ENCODE peak calls at places on chromosomes 12 and 14, in nine cellular contexts. One of them, this sample, is unnamed.

GRCh38 chr14:85122690-85123089 is 407.3 kb upstream of the FLRT2 start:
- DNase-seq in mucosa of descending colon: no peak
- DNase-seq in NCI-H510A treated with DMSO at 0.1 percent for 48 hours: peak
- DNase-seq in HepG2: no peak
- DNase-seq in GDM1: no peak
- DNase-seq in Right ventricle myocardium inferior: no peak
- DNase-seq in aorta: no peak
- DNase-seq in stimulated activated CD4-positive, alpha-beta T cell treated with anti-CD3 and anti-CD28 coated beads, Interleukin-4, amount 100 ng/mL, for 48 hours: no peak
- DNase-seq in hippocampal formation: no peak
- DNase-seq in this sample: no peak

GRCh38 chr12:26711072-26711471 is 121.9 kb downstream of the ITPR2 start:
- DNase-seq in mucosa of descending colon: no peak
- DNase-seq in NCI-H510A treated with DMSO at 0.1 percent for 48 hours: no peak
- DNase-seq in HepG2: no peak
- DNase-seq in GDM1: no peak
- DNase-seq in Right ventricle myocardium inferior: no peak
- DNase-seq in aorta: no peak
- DNase-seq in stimulated activated CD4-positive, alpha-beta T cell treated with anti-CD3 and anti-CD28 coated beads, Interleukin-4, amount 100 ng/mL, for 48 hours: no peak
- DNase-seq in hippocampal formation: no peak
- DNase-seq in this sample: no peak

GRCh38 chr14:101948666-101949205 is 15.6 kb upstream of the DYNC1H1 start:
- DNase-seq in mucosa of descending colon: peak
- DNase-seq in NCI-H510A treated with DMSO at 0.1 percent for 48 hours: no peak
- DNase-seq in HepG2: no peak
- DNase-seq in GDM1: no peak
- DNase-seq in Right ventricle myocardium inferior: no peak
- DNase-seq in aorta: no peak
- DNase-seq in stimulated activated CD4-positive, alpha-beta T cell treated with anti-CD3 and anti-CD28 coated beads, Interleukin-4, amount 100 ng/mL, for 48 hours: no peak
- DNase-seq in hippocampal formation: no peak
- DNase-seq in this sample: no peak

GRCh38 chr12:50742776-50743175 is 21.1 kb upstream of the ATF1 start:
- DNase-seq in mucosa of descending colon: no peak
- DNase-seq in NCI-H510A treated with DMSO at 0.1 percent for 48 hours: no peak
- DNase-seq in HepG2: no peak
- DNase-seq in GDM1: no peak
- DNase-seq in Right ventricle myocardium inferior: no peak
- DNase-seq in aorta: no peak
- DNase-seq in stimulated activated CD4-positive, alpha-beta T cell treated with anti-CD3 and anti-CD28 coated beads, Interleukin-4, amount 100 ng/mL, for 48 hours: no peak
- DNase-seq in hippocampal formation: no peak
- DNase-seq in this sample: no peak

GRCh38 chr14:38107216-38107631 is 100.5 kb upstream of the SSTR1 start:
- DNase-seq in mucosa of descending colon: no peak
- DNase-seq in NCI-H510A treated with DMSO at 0.1 percent for 48 hours: no peak
- DNase-seq in HepG2: no peak
- DNase-seq in GDM1: no peak
- DNase-seq in Right ventricle myocardium inferior: no peak
- DNase-seq in aorta: no peak
- DNase-seq in stimulated activated CD4-positive, alpha-beta T cell treated with anti-CD3 and anti-CD28 coated beads, Interleukin-4, amount 100 ng/mL, for 48 hours: no peak
- DNase-seq in hippocampal formation: no peak
- DNase-seq in this sample: no peak

GRCh38 chr12:54282949-54283593 is 2.5 kb downstream of the HNRNPA1 start:
- DNase-seq in mucosa of descending colon: peak
- DNase-seq in NCI-H510A treated with DMSO at 0.1 percent for 48 hours: no peak
- DNase-seq in HepG2: no peak
- DNase-seq in GDM1: no peak
- DNase-seq in Right ventricle myocardium inferior: no peak
- DNase-seq in aorta: peak
- DNase-seq in stimulated activated CD4-positive, alpha-beta T cell treated with anti-CD3 and anti-CD28 coated beads, Interleukin-4, amount 100 ng/mL, for 48 hours: peak
- DNase-seq in hippocampal formation: no peak
- DNase-seq in this sample: no peak

GRCh38 chr12:17097674-17098073 is 491.7 kb upstream of the LMO3 start:
- DNase-seq in mucosa of descending colon: no peak
- DNase-seq in NCI-H510A treated with DMSO at 0.1 percent for 48 hours: no peak
- DNase-seq in HepG2: no peak
- DNase-seq in GDM1: no peak
- DNase-seq in Right ventricle myocardium inferior: peak
- DNase-seq in aorta: no peak
- DNase-seq in stimulated activated CD4-positive, alpha-beta T cell treated with anti-CD3 and anti-CD28 coated beads, Interleukin-4, amount 100 ng/mL, for 48 hours: no peak
- DNase-seq in hippocampal formation: no peak
- DNase-seq in this sample: no peak

GRCh38 chr12:124228050-124228711 is 66.7 kb upstream of the RFLNA start:
- DNase-seq in mucosa of descending colon: no peak
- DNase-seq in NCI-H510A treated with DMSO at 0.1 percent for 48 hours: no peak
- DNase-seq in HepG2: no peak
- DNase-seq in GDM1: no peak
- DNase-seq in Right ventricle myocardium inferior: no peak
- DNase-seq in aorta: no peak
- DNase-seq in stimulated activated CD4-positive, alpha-beta T cell treated with anti-CD3 and anti-CD28 coated beads, Interleukin-4, amount 100 ng/mL, for 48 hours: no peak
- DNase-seq in hippocampal formation: no peak
- DNase-seq in this sample: no peak

GRCh38 chr12:110001596-110001995 is 2.4 kb downstream of the ANKRD13A start:
- DNase-seq in mucosa of descending colon: no peak
- DNase-seq in NCI-H510A treated with DMSO at 0.1 percent for 48 hours: no peak
- DNase-seq in HepG2: no peak
- DNase-seq in GDM1: no peak
- DNase-seq in Right ventricle myocardium inferior: no peak
- DNase-seq in aorta: no peak
- DNase-seq in stimulated activated CD4-positive, alpha-beta T cell treated with anti-CD3 and anti-CD28 coated beads, Interleukin-4, amount 100 ng/mL, for 48 hours: no peak
- DNase-seq in hippocampal formation: no peak
- DNase-seq in this sample: no peak

GRCh38 chr14:61640834-61641170 is 54.5 kb upstream of the HIF1A start:
- DNase-seq in mucosa of descending colon: no peak
- DNase-seq in NCI-H510A treated with DMSO at 0.1 percent for 48 hours: no peak
- DNase-seq in HepG2: no peak
- DNase-seq in GDM1: no peak
- DNase-seq in Right ventricle myocardium inferior: no peak
- DNase-seq in aorta: no peak
- DNase-seq in stimulated activated CD4-positive, alpha-beta T cell treated with anti-CD3 and anti-CD28 coated beads, Interleukin-4, amount 100 ng/mL, for 48 hours: no peak
- DNase-seq in hippocampal formation: no peak
- DNase-seq in this sample: no peak

GRCh38 chr14:69693145-69693544 is 73.8 kb upstream of the SRSF5 start:
- DNase-seq in mucosa of descending colon: peak
- DNase-seq in NCI-H510A treated with DMSO at 0.1 percent for 48 hours: peak
- DNase-seq in HepG2: no peak
- DNase-seq in GDM1: no peak
- DNase-seq in Right ventricle myocardium inferior: no peak
- DNase-seq in aorta: no peak
- DNase-seq in stimulated activated CD4-positive, alpha-beta T cell treated with anti-CD3 and anti-CD28 coated beads, Interleukin-4, amount 100 ng/mL, for 48 hours: no peak
- DNase-seq in hippocampal formation: no peak
- DNase-seq in this sample: no peak

GRCh38 chr14:68394113-68394718 is 398.7 kb downstream of the ZFP36L1 start:
- DNase-seq in mucosa of descending colon: no peak
- DNase-seq in NCI-H510A treated with DMSO at 0.1 percent for 48 hours: no peak
- DNase-seq in HepG2: no peak
- DNase-seq in GDM1: no peak
- DNase-seq in Right ventricle myocardium inferior: no peak
- DNase-seq in aorta: no peak
- DNase-seq in stimulated activated CD4-positive, alpha-beta T cell treated with anti-CD3 and anti-CD28 coated beads, Interleukin-4, amount 100 ng/mL, for 48 hours: no peak
- DNase-seq in hippocampal formation: no peak
- DNase-seq in this sample: no peak

GRCh38 chr14:33979613-33980276 is 28.9 kb upstream of the EGLN3 start:
- DNase-seq in mucosa of descending colon: no peak
- DNase-seq in NCI-H510A treated with DMSO at 0.1 percent for 48 hours: no peak
- DNase-seq in HepG2: no peak
- DNase-seq in GDM1: no peak
- DNase-seq in Right ventricle myocardium inferior: no peak
- DNase-seq in aorta: no peak
- DNase-seq in stimulated activated CD4-positive, alpha-beta T cell treated with anti-CD3 and anti-CD28 coated beads, Interleukin-4, amount 100 ng/mL, for 48 hours: no peak
- DNase-seq in hippocampal formation: no peak
- DNase-seq in this sample: no peak

GRCh38 chr14:104601786-104602185 is 2.8 kb downstream of the TMEM179 start:
- DNase-seq in mucosa of descending colon: no peak
- DNase-seq in NCI-H510A treated with DMSO at 0.1 percent for 48 hours: no peak
- DNase-seq in HepG2: no peak
- DNase-seq in GDM1: no peak
- DNase-seq in Right ventricle myocardium inferior: peak
- DNase-seq in aorta: no peak
- DNase-seq in stimulated activated CD4-positive, alpha-beta T cell treated with anti-CD3 and anti-CD28 coated beads, Interleukin-4, amount 100 ng/mL, for 48 hours: no peak
- DNase-seq in hippocampal formation: no peak
- DNase-seq in this sample: no peak

GRCh38 chr12:24815087-24815423 is 133.8 kb downstream of the BCAT1 start:
- DNase-seq in mucosa of descending colon: no peak
- DNase-seq in NCI-H510A treated with DMSO at 0.1 percent for 48 hours: no peak
- DNase-seq in HepG2: no peak
- DNase-seq in GDM1: no peak
- DNase-seq in Right ventricle myocardium inferior: no peak
- DNase-seq in aorta: no peak
- DNase-seq in stimulated activated CD4-positive, alpha-beta T cell treated with anti-CD3 and anti-CD28 coated beads, Interleukin-4, amount 100 ng/mL, for 48 hours: no peak
- DNase-seq in hippocampal formation: no peak
- DNase-seq in this sample: no peak

GRCh38 chr12:110932048-110932447 is 11.7 kb upstream of the MYL2 start:
- DNase-seq in mucosa of descending colon: no peak
- DNase-seq in NCI-H510A treated with DMSO at 0.1 percent for 48 hours: no peak
- DNase-seq in HepG2: no peak
- DNase-seq in GDM1: no peak
- DNase-seq in Right ventricle myocardium inferior: no peak
- DNase-seq in aorta: no peak
- DNase-seq in stimulated activated CD4-positive, alpha-beta T cell treated with anti-CD3 and anti-CD28 coated beads, Interleukin-4, amount 100 ng/mL, for 48 hours: no peak
- DNase-seq in hippocampal formation: no peak
- DNase-seq in this sample: no peak

GRCh38 chr12:5783274-5783920 is 161.7 kb downstream of the ANO2 start:
- DNase-seq in mucosa of descending colon: no peak
- DNase-seq in NCI-H510A treated with DMSO at 0.1 percent for 48 hours: no peak
- DNase-seq in HepG2: no peak
- DNase-seq in GDM1: no peak
- DNase-seq in Right ventricle myocardium inferior: no peak
- DNase-seq in aorta: no peak
- DNase-seq in stimulated activated CD4-positive, alpha-beta T cell treated with anti-CD3 and anti-CD28 coated beads, Interleukin-4, amount 100 ng/mL, for 48 hours: no peak
- DNase-seq in hippocampal formation: no peak
- DNase-seq in this sample: no peak

GRCh38 chr14:100841445-100842403 is 15.8 kb downstream of the MEG3 start:
- DNase-seq in mucosa of descending colon: no peak
- DNase-seq in NCI-H510A treated with DMSO at 0.1 percent for 48 hours: peak
- DNase-seq in HepG2: no peak
- DNase-seq in GDM1: no peak
- DNase-seq in Right ventricle myocardium inferior: peak
- DNase-seq in aorta: peak
- DNase-seq in stimulated activated CD4-positive, alpha-beta T cell treated with anti-CD3 and anti-CD28 coated beads, Interleukin-4, amount 100 ng/mL, for 48 hours: no peak
- DNase-seq in hippocampal formation: no peak
- DNase-seq in this sample: no peak

GRCh38 chr12:6182279-6182898 is 17.8 kb upstream of the CD9 start:
- DNase-seq in mucosa of descending colon: peak
- DNase-seq in NCI-H510A treated with DMSO at 0.1 percent for 48 hours: peak
- DNase-seq in HepG2: peak
- DNase-seq in GDM1: peak
- DNase-seq in Right ventricle myocardium inferior: no peak
- DNase-seq in aorta: peak
- DNase-seq in stimulated activated CD4-positive, alpha-beta T cell treated with anti-CD3 and anti-CD28 coated beads, Interleukin-4, amount 100 ng/mL, for 48 hours: no peak
- DNase-seq in hippocampal formation: peak
- DNase-seq in this sample: no peak

GRCh38 chr12:57868870-57869609 is 22.5 kb upstream of the CTDSP2 start:
- DNase-seq in mucosa of descending colon: no peak
- DNase-seq in NCI-H510A treated with DMSO at 0.1 percent for 48 hours: no peak
- DNase-seq in HepG2: no peak
- DNase-seq in GDM1: no peak
- DNase-seq in Right ventricle myocardium inferior: no peak
- DNase-seq in aorta: peak
- DNase-seq in stimulated activated CD4-positive, alpha-beta T cell treated with anti-CD3 and anti-CD28 coated beads, Interleukin-4, amount 100 ng/mL, for 48 hours: no peak
- DNase-seq in hippocampal formation: peak
- DNase-seq in this sample: no peak

GRCh38 chr12:69468237-69469026 is 1.8 kb upstream of the FRS2 start:
- DNase-seq in mucosa of descending colon: no peak
- DNase-seq in NCI-H510A treated with DMSO at 0.1 percent for 48 hours: no peak
- DNase-seq in HepG2: no peak
- DNase-seq in GDM1: no peak
- DNase-seq in Right ventricle myocardium inferior: no peak
- DNase-seq in aorta: no peak
- DNase-seq in stimulated activated CD4-positive, alpha-beta T cell treated with anti-CD3 and anti-CD28 coated beads, Interleukin-4, amount 100 ng/mL, for 48 hours: peak
- DNase-seq in hippocampal formation: no peak
- DNase-seq in this sample: no peak

GRCh38 chr12:69501154-69501895 is 31.1 kb downstream of the FRS2 start:
- DNase-seq in mucosa of descending colon: no peak
- DNase-seq in NCI-H510A treated with DMSO at 0.1 percent for 48 hours: no peak
- DNase-seq in HepG2: no peak
- DNase-seq in GDM1: no peak
- DNase-seq in Right ventricle myocardium inferior: no peak
- DNase-seq in aorta: no peak
- DNase-seq in stimulated activated CD4-positive, alpha-beta T cell treated with anti-CD3 and anti-CD28 coated beads, Interleukin-4, amount 100 ng/mL, for 48 hours: no peak
- DNase-seq in hippocampal formation: no peak
- DNase-seq in this sample: no peak

GRCh38 chr12:53046655-53047220 is 3.1 kb upstream of the TNS2 start:
- DNase-seq in mucosa of descending colon: peak
- DNase-seq in NCI-H510A treated with DMSO at 0.1 percent for 48 hours: peak
- DNase-seq in HepG2: peak
- DNase-seq in GDM1: no peak
- DNase-seq in Right ventricle myocardium inferior: peak
- DNase-seq in aorta: peak
- DNase-seq in stimulated activated CD4-positive, alpha-beta T cell treated with anti-CD3 and anti-CD28 coated beads, Interleukin-4, amount 100 ng/mL, for 48 hours: peak
- DNase-seq in hippocampal formation: peak
- DNase-seq in this sample: peak

GRCh38 chr12:71469235-71469873 is 29.8 kb downstream of the LGR5 start:
- DNase-seq in mucosa of descending colon: no peak
- DNase-seq in NCI-H510A treated with DMSO at 0.1 percent for 48 hours: no peak
- DNase-seq in HepG2: peak
- DNase-seq in GDM1: no peak
- DNase-seq in Right ventricle myocardium inferior: no peak
- DNase-seq in aorta: no peak
- DNase-seq in stimulated activated CD4-positive, alpha-beta T cell treated with anti-CD3 and anti-CD28 coated beads, Interleukin-4, amount 100 ng/mL, for 48 hours: no peak
- DNase-seq in hippocampal formation: no peak
- DNase-seq in this sample: no peak

GRCh38 chr14:59225281-59225680 is 36.8 kb downstream of the DAAM1 start:
- DNase-seq in mucosa of descending colon: no peak
- DNase-seq in NCI-H510A treated with DMSO at 0.1 percent for 48 hours: no peak
- DNase-seq in HepG2: no peak
- DNase-seq in GDM1: no peak
- DNase-seq in Right ventricle myocardium inferior: no peak
- DNase-seq in aorta: no peak
- DNase-seq in stimulated activated CD4-positive, alpha-beta T cell treated with anti-CD3 and anti-CD28 coated beads, Interleukin-4, amount 100 ng/mL, for 48 hours: no peak
- DNase-seq in hippocampal formation: no peak
- DNase-seq in this sample: no peak

GRCh38 chr12:91256471-91256870 is 73.9 kb upstream of the DCN start:
- DNase-seq in mucosa of descending colon: no peak
- DNase-seq in NCI-H510A treated with DMSO at 0.1 percent for 48 hours: no peak
- DNase-seq in HepG2: no peak
- DNase-seq in GDM1: no peak
- DNase-seq in Right ventricle myocardium inferior: no peak
- DNase-seq in aorta: no peak
- DNase-seq in stimulated activated CD4-positive, alpha-beta T cell treated with anti-CD3 and anti-CD28 coated beads, Interleukin-4, amount 100 ng/mL, for 48 hours: no peak
- DNase-seq in hippocampal formation: no peak
- DNase-seq in this sample: no peak

GRCh38 chr12:126811401-126811800 is 1455.6 kb upstream of the TMEM132C start:
- DNase-seq in mucosa of descending colon: no peak
- DNase-seq in NCI-H510A treated with DMSO at 0.1 percent for 48 hours: no peak
- DNase-seq in HepG2: no peak
- DNase-seq in GDM1: no peak
- DNase-seq in Right ventricle myocardium inferior: no peak
- DNase-seq in aorta: no peak
- DNase-seq in stimulated activated CD4-positive, alpha-beta T cell treated with anti-CD3 and anti-CD28 coated beads, Interleukin-4, amount 100 ng/mL, for 48 hours: no peak
- DNase-seq in hippocampal formation: no peak
- DNase-seq in this sample: no peak

GRCh38 chr12:128817115-128818015 is 6.4 kb downstream of the SLC15A4 start:
- DNase-seq in mucosa of descending colon: no peak
- DNase-seq in NCI-H510A treated with DMSO at 0.1 percent for 48 hours: peak
- DNase-seq in HepG2: no peak
- DNase-seq in GDM1: no peak
- DNase-seq in Right ventricle myocardium inferior: peak
- DNase-seq in aorta: peak
- DNase-seq in stimulated activated CD4-positive, alpha-beta T cell treated with anti-CD3 and anti-CD28 coated beads, Interleukin-4, amount 100 ng/mL, for 48 hours: no peak
- DNase-seq in hippocampal formation: peak
- DNase-seq in this sample: no peak

GRCh38 chr14:29671034-29671433 is 256.6 kb downstream of the PRKD1 start:
- DNase-seq in mucosa of descending colon: no peak
- DNase-seq in NCI-H510A treated with DMSO at 0.1 percent for 48 hours: no peak
- DNase-seq in HepG2: no peak
- DNase-seq in GDM1: no peak
- DNase-seq in Right ventricle myocardium inferior: no peak
- DNase-seq in aorta: no peak
- DNase-seq in stimulated activated CD4-positive, alpha-beta T cell treated with anti-CD3 and anti-CD28 coated beads, Interleukin-4, amount 100 ng/mL, for 48 hours: no peak
- DNase-seq in hippocampal formation: no peak
- DNase-seq in this sample: no peak

GRCh38 chr14:33754264-33754663 is 196.6 kb downstream of the EGLN3 start:
- DNase-seq in mucosa of descending colon: no peak
- DNase-seq in NCI-H510A treated with DMSO at 0.1 percent for 48 hours: no peak
- DNase-seq in HepG2: no peak
- DNase-seq in GDM1: no peak
- DNase-seq in Right ventricle myocardium inferior: no peak
- DNase-seq in aorta: no peak
- DNase-seq in stimulated activated CD4-positive, alpha-beta T cell treated with anti-CD3 and anti-CD28 coated beads, Interleukin-4, amount 100 ng/mL, for 48 hours: no peak
- DNase-seq in hippocampal formation: no peak
- DNase-seq in this sample: no peak

GRCh38 chr12:46269429-46270241 is 792 bp upstream of the SLC38A1 start:
- DNase-seq in mucosa of descending colon: peak
- DNase-seq in NCI-H510A treated with DMSO at 0.1 percent for 48 hours: no peak
- DNase-seq in HepG2: no peak
- DNase-seq in GDM1: peak
- DNase-seq in Right ventricle myocardium inferior: peak
- DNase-seq in aorta: no peak
- DNase-seq in stimulated activated CD4-positive, alpha-beta T cell treated with anti-CD3 and anti-CD28 coated beads, Interleukin-4, amount 100 ng/mL, for 48 hours: peak
- DNase-seq in hippocampal formation: peak
- DNase-seq in this sample: peak